ENCODE peak calls at places on chromosome 1, in nine cellular contexts. Z, Q, W, T, S, R, L, B and D are unnamed samples.

GRCh38 chr1:48493970-48494769 is 22.2 kb upstream of the SPATA6 start:
- DNase-seq in Z (peak; percentile 60), Q (peak; percentile 31), W (peak; percentile 92), T (peak; percentile 92), S (no peak), R (peak; percentile 68), L (no peak), B (no peak), D (peak; percentile 24)

GRCh38 chr1:79235221-79236002 is 228.9 kb upstream of the ADGRL4 start:
- DNase-seq in Z (no peak), Q (no peak), W (peak; percentile 52), T (peak; percentile 29), S (no peak), R (no peak), L (no peak), B (no peak), D (no peak)

GRCh38 chr1:14332158-14332557 is 266.3 kb upstream of the KAZN start:
- DNase-seq in Z (no peak), Q (no peak), W (no peak), T (peak; percentile 9), S (no peak), R (no peak), L (no peak), B (no peak), D (no peak)

GRCh38 chr1:183610053-183610452 is 19.8 kb upstream of the NCF2 start:
- DNase-seq in Z (no peak), Q (no peak), W (peak; percentile 41), T (peak; percentile 43), S (no peak), R (no peak), L (no peak), B (no peak), D (peak; percentile 31)

GRCh38 chr1:10624256-10625050 is 149.7 kb downstream of the PEX14 start:
- DNase-seq in Z (no peak), Q (no peak), W (no peak), T (no peak), S (no peak), R (no peak), L (no peak), B (no peak), D (no peak)

GRCh38 chr1:37497832-37498231 is 16.7 kb downstream of the MEAF6 start:
- DNase-seq in Z (no peak), Q (peak; percentile 90), W (no peak), T (no peak), S (no peak), R (no peak), L (no peak), B (no peak), D (no peak)

GRCh38 chr1:171655215-171656116 is 3.0 kb upstream of the MYOC start:
- DNase-seq in Z (peak; percentile 12), Q (peak; percentile 71), W (peak; percentile 93), T (peak; percentile 79), S (peak; percentile 90), R (no peak), L (peak; percentile 33), B (peak; percentile 70), D (peak; percentile 37)

GRCh38 chr1:222521299-222522104 is 26.4 kb downstream of the HHIPL2 start:
- DNase-seq in Z (peak; percentile 82), Q (no peak), W (peak; percentile 70), T (peak; percentile 79), S (no peak), R (peak; percentile 37), L (no peak), B (no peak), D (peak; percentile 91)

GRCh38 chr1:234922987-234923386 is 205.7 kb downstream of the TOMM20 start:
- DNase-seq in Z (no peak), Q (no peak), W (no peak), T (no peak), S (no peak), R (no peak), L (no peak), B (no peak), D (no peak)

GRCh38 chr1:3527774-3528173 is 73.3 kb downstream of the ARHGEF16 start:
- DNase-seq in Z (no peak), Q (no peak), W (no peak), T (no peak), S (no peak), R (no peak), L (no peak), B (no peak), D (no peak)

GRCh38 chr1:231357831-231358354 is 19.8 kb downstream of the SPRTN start:
- DNase-seq in Z (peak; percentile 83), Q (peak; percentile 39), W (peak; percentile 81), T (peak; percentile 88), S (no peak), R (no peak), L (no peak), B (peak; percentile 3), D (peak; percentile 88)

GRCh38 chr1:7207875-7208646 is 422.8 kb downstream of the CAMTA1 start:
- DNase-seq in Z (peak; percentile 68), Q (peak; percentile 43), W (peak; percentile 52), T (peak; percentile 72), S (no peak), R (peak; percentile 50), L (no peak), B (peak; percentile 65), D (peak; percentile 77)

GRCh38 chr1:32623775-32624174 is 26.6 kb downstream of the ZBTB8OS start:
- DNase-seq in Z (no peak), Q (no peak), W (no peak), T (no peak), S (no peak), R (no peak), L (no peak), B (no peak), D (no peak)

GRCh38 chr1:91850708-91851107 is 35.2 kb downstream of the TGFBR3 start:
- DNase-seq in Z (no peak), Q (no peak), W (peak; percentile 33), T (no peak), S (no peak), R (no peak), L (no peak), B (no peak), D (no peak)

GRCh38 chr1:9265966-9266365 is 26.7 kb upstream of the SPSB1 start:
- DNase-seq in Z (no peak), Q (no peak), W (no peak), T (no peak), S (no peak), R (no peak), L (no peak), B (no peak), D (no peak)

GRCh38 chr1:150186789-150187559 is 37.3 kb downstream of the PLEKHO1 start:
- DNase-seq in Z (peak; percentile 30), Q (no peak), W (peak; percentile 62), T (peak; percentile 86), S (no peak), R (no peak), L (no peak), B (peak; percentile 31), D (peak; percentile 48)
- TF ChIP-seq CTCF in Z (peak; percentile 27), Q (no peak), W (peak; percentile 30), T (peak; percentile 42), S (peak; percentile 7), R (peak; percentile 36), L (peak; percentile 91), B (peak; percentile 84), D (peak; percentile 36)

GRCh38 chr1:63861055-63861691 is 87.4 kb downstream of the ROR1 start:
- DNase-seq in Z (no peak), Q (no peak), W (no peak), T (no peak), S (no peak), R (no peak), L (no peak), B (no peak), D (no peak)

GRCh38 chr1:63866085-63866484 is 92.3 kb downstream of the ROR1 start:
- DNase-seq in Z (no peak), Q (no peak), W (no peak), T (no peak), S (no peak), R (no peak), L (no peak), B (no peak), D (no peak)

GRCh38 chr1:63865561-63865960 is 91.7 kb downstream of the ROR1 start:
- DNase-seq in Z (no peak), Q (no peak), W (no peak), T (no peak), S (no peak), R (no peak), L (no peak), B (no peak), D (no peak)

GRCh38 chr1:63863137-63863536 is 89.3 kb downstream of the ROR1 start:
- DNase-seq in Z (no peak), Q (no peak), W (no peak), T (no peak), S (no peak), R (no peak), L (no peak), B (no peak), D (no peak)

DNA sequence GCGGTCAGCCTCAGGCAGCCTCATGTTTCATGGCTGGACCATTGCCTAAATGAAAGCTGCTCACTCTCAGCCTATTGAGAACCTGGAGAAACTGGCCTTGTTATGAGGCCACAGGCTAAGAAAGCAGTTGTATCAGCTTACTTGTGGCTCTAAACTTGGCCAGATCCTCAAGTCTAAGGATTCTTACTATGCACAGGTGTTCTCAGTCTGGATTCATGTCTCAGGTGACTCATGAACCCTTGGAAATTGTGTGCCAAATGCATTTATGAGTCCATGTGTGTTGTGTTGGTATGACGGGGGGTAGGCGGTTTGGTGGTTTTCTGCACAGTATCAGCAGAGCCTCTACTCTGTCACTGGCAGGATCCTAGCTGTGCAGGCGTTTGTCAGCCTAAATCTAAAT is 90.4 kb downstream of the ROR1 start:
- DNase-seq in Z (peak; percentile 88), Q (no peak), W (no peak), T (peak; percentile 50), S (no peak), R (no peak), L (no peak), B (no peak), D (peak; percentile 75)
- TF ChIP-seq CTCF in Z (no peak), Q (no peak), W (no peak), T (no peak), S (no peak), R (no peak), L (no peak), B (no peak), D (no peak)

GRCh38 chr1:175376194-175376593 is 183.6 kb upstream of the KIAA0040 start:
- DNase-seq in Z (peak; percentile 17), Q (no peak), W (peak; percentile 11), T (peak; percentile 12), S (no peak), R (no peak), L (no peak), B (no peak), D (peak; percentile 31)
- TF ChIP-seq CTCF in Z (no peak), Q (no peak), W (no peak), T (peak; percentile 19), S (peak; percentile 11), R (peak; percentile 24), L (no peak), B (peak; percentile 46), D (peak; percentile 5)

DNA sequence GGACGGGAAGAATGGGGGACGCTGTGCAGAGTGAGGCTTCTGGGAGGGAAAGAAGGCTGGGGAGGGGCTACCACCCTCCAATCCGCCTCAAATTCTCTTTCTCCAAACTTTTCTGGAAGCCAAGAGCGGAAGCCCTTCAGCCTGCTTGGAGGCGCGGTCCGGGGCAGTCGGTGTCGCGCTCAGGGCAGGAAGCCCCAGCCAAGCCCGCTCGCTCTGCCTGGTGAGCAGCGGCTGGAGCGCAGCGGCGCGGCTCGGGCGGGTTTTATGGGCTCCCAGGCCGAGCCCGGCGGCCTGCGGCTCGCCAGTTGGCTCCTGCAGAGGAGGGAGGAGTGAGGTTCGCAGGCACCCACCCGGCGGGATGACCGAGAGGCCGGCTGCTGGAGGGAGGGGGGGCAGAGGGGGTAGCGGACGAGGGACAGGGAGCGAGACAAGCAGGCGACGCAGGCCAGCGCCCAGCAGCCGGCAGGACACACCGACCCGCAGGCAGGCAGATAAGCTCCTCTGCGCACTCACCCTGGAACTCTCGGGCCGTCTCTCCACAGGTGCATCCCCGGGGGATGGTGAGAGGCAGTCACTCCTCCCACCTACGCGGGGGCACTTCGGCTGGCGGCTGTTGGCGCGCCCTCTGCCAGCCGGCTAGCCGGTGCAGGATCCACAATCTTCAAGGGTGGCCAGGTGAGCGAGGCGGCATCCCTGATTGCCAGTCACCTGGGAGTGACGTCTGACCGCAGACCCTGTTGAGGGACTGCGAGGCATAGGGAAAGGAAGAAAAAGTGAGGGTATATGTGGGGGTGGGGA is at the start of gene AVPR1B:
- DNase-seq in Z (peak; percentile 13), Q (peak; percentile 32), W (peak; percentile 23), T (peak; percentile 16), S (peak; percentile 85), R (no peak), L (no peak), B (peak; percentile 37), D (peak; percentile 29)
- TF ChIP-seq CTCF in Z (peak; percentile 18), Q (no peak), W (no peak), T (no peak), S (no peak), R (no peak), L (no peak), B (peak; percentile 32), D (no peak)